ENCODE peak calls at places on chromosomes 2 and 18, in six cellular contexts. X is HepG2, M is K562, T is GM12878, K is GM12891, W is H1. N is an unnamed sample.

GRCh38 chr2:29329899-29330298 is 214.7 kb downstream of the CLIP4 start:
- DNase-seq in K (no peak), M (peak), X (no peak), T (no peak), W (no peak), N (no peak)

GRCh38 chr18:72768681-72769229 is 99.0 kb downstream of the NETO1 start:
- DNase-seq in X (no peak), M (no peak), K (no peak), W (no peak), T (no peak), N (no peak)

GRCh38 chr2:153519260-153519875 is 40.8 kb upstream of the RPRM start:
- DNase-seq in W (no peak), X (peak), M (peak), T (peak), K (no peak), N (no peak)

GRCh38 chr2:26451700-26452099 is 26.2 kb downstream of the OTOF start:
- DNase-seq in M (no peak), T (no peak), W (no peak), X (no peak), K (no peak), N (no peak)

GRCh38 chr2:184125867-184126266 is 472.5 kb upstream of the ZNF804A start:
- DNase-seq in M (no peak), W (no peak), X (no peak), K (no peak), T (no peak), N (no peak)

GRCh38 chr18:37668971-37669747 is 103.6 kb upstream of the CELF4 start:
- DNase-seq in X (no peak), M (no peak), K (no peak), T (no peak), W (no peak), N (no peak)

GRCh38 chr2:100703213-100703612 is 116.7 kb upstream of the NPAS2 start:
- DNase-seq in W (no peak), X (no peak), K (no peak), T (no peak), M (no peak), N (no peak)

GRCh38 chr2:107719781-107720180 is 106.9 kb upstream of the RGPD4 start:
- DNase-seq in W (no peak), K (no peak), X (no peak), T (no peak), M (no peak), N (no peak)

GRCh38 chr2:70766357-70767093 is 1.5 kb downstream of the ADD2 start:
- DNase-seq in M (no peak), T (no peak), K (no peak), X (no peak), W (no peak), N (no peak)

GRCh38 chr18:79326413-79327198 is 69.1 kb upstream of the NFATC1 start:
- DNase-seq in X (no peak), T (no peak), K (no peak), M (no peak), W (no peak), N (no peak)

GRCh38 chr2:139033300-139033699 is 253.1 kb upstream of the NXPH2 start:
- DNase-seq in W (no peak), M (no peak), X (no peak), T (no peak), K (no peak), N (no peak)

GRCh38 chr2:127384529-127384928 is 3.2 kb downstream of the MAP3K2 start:
- DNase-seq in X (no peak), M (no peak), K (no peak), T (no peak), W (no peak), N (no peak)

GRCh38 chr2:41116106-41116797 is 664.4 kb upstream of the SLC8A1 start:
- DNase-seq in K (no peak), T (no peak), M (no peak), W (no peak), X (no peak), N (no peak)

GRCh38 chr18:3060667-3061580 is 48.0 kb upstream of the LPIN2 start:
- DNase-seq in K (no peak), M (no peak), W (no peak), X (peak), T (no peak), N (no peak)

GRCh38 chr2:149828506-149829210 is 241.1 kb upstream of the MMADHC start:
- DNase-seq in T (no peak), M (no peak), K (no peak), W (no peak), X (no peak), N (no peak)

DNA sequence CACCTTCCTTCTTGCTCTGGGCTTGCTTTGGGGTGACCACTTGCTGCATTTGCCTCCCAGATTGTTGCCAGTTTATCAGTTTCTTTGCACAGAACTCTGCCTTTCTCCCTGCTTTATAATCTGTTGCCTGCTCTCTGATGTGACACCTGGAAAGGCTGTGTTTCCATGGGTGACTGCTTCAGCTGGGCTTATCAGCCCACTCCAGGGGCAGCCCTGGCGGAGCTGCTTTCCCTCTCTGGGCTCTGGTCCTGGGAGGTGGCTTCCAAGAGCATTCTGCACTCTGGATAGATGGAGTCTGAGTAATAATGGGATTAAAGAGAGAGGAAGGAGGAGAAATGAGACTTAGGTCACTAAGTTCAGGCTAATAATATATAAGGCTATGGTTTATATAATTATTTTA is 352.7 kb downstream of the TSN start:
- DNase-seq in M (no peak), K (no peak), W (no peak), X (no peak), T (no peak), N (no peak)
- TF ChIP-seq POLR2AphosphoS5 in M (no peak), K (no peak), W (no peak), X (no peak), T (no peak), N (no peak)

GRCh38 chr2:98538280-98539041 is 69.9 kb downstream of the COA5 start:
- DNase-seq in T (no peak), M (no peak), K (no peak), X (no peak), W (no peak), N (no peak)
- TF ChIP-seq TAF1 in T (no peak), M (no peak), K (no peak), X (no peak), W (no peak), N (no peak)

GRCh38 chr18:5296706-5297320 is 1.3 kb upstream of the ZBTB14 start:
- DNase-seq in K (peak), X (peak), T (no peak), W (peak), M (peak), N (peak)
- TF ChIP-seq POLR2A in K (no peak), X (peak), T (no peak), W (peak), M (peak), N (no peak)

GRCh38 chr2:68505603-68506159 is 38.3 kb downstream of the APLF start:
- DNase-seq in W (no peak), K (no peak), X (no peak), M (no peak), T (no peak), N (no peak)
- TF ChIP-seq POLR2AphosphoS5 in W (no peak), K (no peak), X (no peak), M (no peak), T (no peak), N (no peak)

DNA sequence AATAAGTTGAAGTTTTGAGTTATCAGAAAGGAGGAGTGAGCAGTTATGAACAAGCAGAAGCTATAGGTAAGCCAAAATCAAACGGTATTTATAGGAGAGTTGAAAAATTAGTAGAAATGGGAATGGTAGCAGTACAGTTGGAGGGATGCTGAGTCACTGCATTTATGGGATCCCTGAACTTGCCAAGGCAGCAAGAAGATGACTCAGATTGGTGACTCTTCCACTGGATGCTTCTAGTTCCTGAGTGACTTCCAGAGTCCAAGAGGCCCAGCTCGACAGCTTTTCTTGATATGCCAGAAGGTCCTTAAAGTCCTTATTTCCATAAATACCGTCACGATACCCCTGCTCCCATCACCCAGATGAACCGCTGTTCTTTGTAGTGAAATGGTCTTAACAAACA is 31.1 kb upstream of the ACTR3 start:
- DNase-seq in W (no peak), X (no peak), M (peak), T (no peak), K (no peak), N (no peak)
- TF ChIP-seq TAF1 in W (no peak), X (no peak), M (no peak), T (no peak), K (no peak), N (no peak)

N was measured in GM12892.